ENCODE peak calls at places on chromosomes 7 and 10, in seven cellular contexts. Y is prostate gland; T is cardiac muscle cell; E is ovary; U is CD8-positive, alpha-beta T cell; O is BJ; R is IMR-90. C is an unnamed sample.

GRCh38 chr7:150408393-150409299 is 29.5 kb downstream of the ZNF775 start:
- DNase-seq in Y (no peak), T (no peak), E (no peak), U (no peak), O (no peak), R (no peak), C (no peak)

GRCh38 chr7:78959471-78959870 is 494.0 kb downstream of the MAGI2 start:
- DNase-seq in Y (no peak), T (no peak), E (no peak), U (no peak), O (no peak), R (peak), C (no peak)

GRCh38 chr7:132106491-132106890 is 469.8 kb downstream of the PLXNA4 start:
- DNase-seq in Y (no peak), T (no peak), E (no peak), U (no peak), O (no peak), R (no peak), C (no peak)

GRCh38 chr10:17023386-17024298 is 106.0 kb downstream of the CUBN start:
- DNase-seq in Y (no peak), T (peak), E (no peak), U (peak), O (peak), R (peak), C (no peak)

GRCh38 chr7:137944168-137944567 is 57.7 kb downstream of the CREB3L2 start:
- DNase-seq in Y (peak), T (no peak), E (peak), U (no peak), O (no peak), R (peak), C (no peak)

GRCh38 chr7:150879345-150879744 is 27.0 kb downstream of the AOC1 start:
- DNase-seq in Y (no peak), T (no peak), E (no peak), U (no peak), O (no peak), R (no peak), C (no peak)

GRCh38 chr7:117572826-117573620 is 93.2 kb downstream of the CFTR start:
- DNase-seq in Y (no peak), T (no peak), E (no peak), U (no peak), O (no peak), R (no peak), C (no peak)

GRCh38 chr10:110762109-110762848 is 109.4 kb upstream of the PDCD4 start:
- DNase-seq in Y (no peak), T (no peak), E (no peak), U (no peak), O (no peak), R (no peak), C (no peak)

GRCh38 chr10:31836569-31837406 is 91.8 kb downstream of the ARHGAP12 start:
- DNase-seq in Y (no peak), T (peak), E (no peak), U (no peak), O (no peak), R (peak), C (no peak)

GRCh38 chr7:91181949-91182348 is 82.3 kb upstream of the FZD1 start:
- DNase-seq in Y (no peak), T (no peak), E (no peak), U (no peak), O (no peak), R (peak), C (no peak)

GRCh38 chr10:6383099-6383812 is 180.5 kb downstream of the PFKFB3 start:
- DNase-seq in Y (no peak), T (no peak), E (no peak), U (no peak), O (peak), R (peak), C (no peak)

GRCh38 chr10:117553171-117553814 is 10.7 kb downstream of the EMX2 start:
- DNase-seq in Y (no peak), T (no peak), E (peak), U (no peak), O (no peak), R (no peak), C (no peak)

GRCh38 chr10:32650246-32650655 is 204.3 kb downstream of the CCDC7 start:
- DNase-seq in Y (no peak), T (no peak), E (no peak), U (no peak), O (no peak), R (no peak), C (no peak)

GRCh38 chr10:3195706-3196105 is 23.1 kb upstream of the PITRM1 start:
- DNase-seq in Y (no peak), T (no peak), E (no peak), U (no peak), O (no peak), R (no peak), C (no peak)

GRCh38 chr7:43888983-43889945 is 17.1 kb downstream of the URGCP start:
- DNase-seq in Y (no peak), T (no peak), E (no peak), U (no peak), O (no peak), R (peak), C (no peak)

DNA sequence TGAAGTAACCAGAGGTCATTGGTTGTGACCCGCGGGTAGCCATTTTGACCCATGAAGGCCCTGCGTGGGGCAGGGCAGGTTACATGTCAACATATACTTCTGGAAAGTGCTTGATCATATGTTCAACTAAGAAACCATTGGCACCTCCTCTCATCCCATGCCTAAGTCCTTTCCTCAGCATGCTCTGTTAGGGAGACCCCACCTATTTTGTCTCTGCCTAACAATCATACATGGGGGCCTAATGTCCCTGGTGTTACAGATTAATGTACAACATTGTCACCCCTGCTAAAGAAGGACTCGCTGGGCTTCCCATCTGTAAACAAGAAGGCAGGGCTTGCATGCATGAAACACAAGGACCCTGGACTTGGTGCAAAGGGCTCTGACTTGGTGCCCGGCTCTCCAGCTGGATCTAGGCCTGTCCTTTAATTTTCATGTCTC is 133.7 kb upstream of the TNS3 start:
- DNase-seq in Y (no peak), T (no peak), E (no peak), U (no peak), O (no peak), R (no peak), C (no peak)
- H3K4me3 ChIP-seq in Y (no peak), T (no peak), E (no peak), U (no peak), O (no peak), R (no peak), C (no peak)

DNA sequence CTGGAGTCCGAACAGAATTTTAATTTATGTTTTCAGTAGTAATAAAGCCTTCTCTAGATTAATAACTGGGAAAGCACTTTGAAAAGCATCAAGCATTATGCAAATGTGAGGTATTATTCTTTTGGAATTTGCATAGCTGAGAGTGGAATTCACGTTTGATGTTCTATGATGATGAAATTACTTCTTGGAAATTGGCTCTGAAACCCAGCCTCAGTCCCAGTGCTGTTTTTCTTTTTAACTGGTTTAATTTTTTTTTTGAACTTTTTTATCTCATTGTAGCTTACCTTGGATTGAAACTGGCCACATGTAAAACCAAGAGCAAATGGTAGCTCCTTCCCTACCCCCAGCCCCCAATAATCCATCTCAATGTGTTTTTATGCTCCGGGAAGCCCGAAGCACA is 1.2 kb downstream of the TBXAS1 start:
- DNase-seq in Y (no peak), T (no peak), E (no peak), U (no peak), O (no peak), R (no peak), C (no peak)
- H3K4me3 ChIP-seq in Y (peak), T (no peak), E (no peak), U (no peak), O (no peak), R (no peak), C (no peak)

DNA sequence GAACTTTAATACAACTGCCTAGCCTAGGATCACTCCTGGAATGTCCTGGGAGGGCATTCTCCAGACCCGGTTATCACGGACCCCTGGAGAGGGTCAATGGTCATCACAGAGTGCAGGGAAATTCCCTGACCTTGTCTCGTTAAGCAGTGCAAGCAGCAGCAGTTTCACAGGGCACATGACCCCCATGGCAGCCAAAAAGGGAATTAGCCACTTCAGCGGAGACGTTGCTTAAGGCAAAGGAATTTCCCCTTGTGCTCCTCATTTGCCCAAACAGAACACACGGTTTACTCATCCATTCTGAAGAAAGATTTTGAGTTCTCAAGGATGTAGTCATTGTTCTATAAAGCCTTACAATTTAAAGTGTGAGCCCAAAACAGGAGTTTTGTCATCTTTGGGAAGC is 260.3 kb downstream of the SNX13 start:
- DNase-seq in Y (no peak), T (peak), E (no peak), U (no peak), O (peak), R (peak), C (peak)
- H3K4me3 ChIP-seq in Y (no peak), T (no peak), E (no peak), U (no peak), O (no peak), R (no peak), C (no peak)

GRCh38 chr10:4316166-4316810 is 509.7 kb upstream of the AKR1E2 start:
- DNase-seq in Y (no peak), T (no peak), E (no peak), U (no peak), O (peak), R (peak), C (no peak)
- H3K4me3 ChIP-seq in Y (no peak), T (no peak), E (no peak), U (no peak), O (no peak), R (no peak), C (no peak)

DNA sequence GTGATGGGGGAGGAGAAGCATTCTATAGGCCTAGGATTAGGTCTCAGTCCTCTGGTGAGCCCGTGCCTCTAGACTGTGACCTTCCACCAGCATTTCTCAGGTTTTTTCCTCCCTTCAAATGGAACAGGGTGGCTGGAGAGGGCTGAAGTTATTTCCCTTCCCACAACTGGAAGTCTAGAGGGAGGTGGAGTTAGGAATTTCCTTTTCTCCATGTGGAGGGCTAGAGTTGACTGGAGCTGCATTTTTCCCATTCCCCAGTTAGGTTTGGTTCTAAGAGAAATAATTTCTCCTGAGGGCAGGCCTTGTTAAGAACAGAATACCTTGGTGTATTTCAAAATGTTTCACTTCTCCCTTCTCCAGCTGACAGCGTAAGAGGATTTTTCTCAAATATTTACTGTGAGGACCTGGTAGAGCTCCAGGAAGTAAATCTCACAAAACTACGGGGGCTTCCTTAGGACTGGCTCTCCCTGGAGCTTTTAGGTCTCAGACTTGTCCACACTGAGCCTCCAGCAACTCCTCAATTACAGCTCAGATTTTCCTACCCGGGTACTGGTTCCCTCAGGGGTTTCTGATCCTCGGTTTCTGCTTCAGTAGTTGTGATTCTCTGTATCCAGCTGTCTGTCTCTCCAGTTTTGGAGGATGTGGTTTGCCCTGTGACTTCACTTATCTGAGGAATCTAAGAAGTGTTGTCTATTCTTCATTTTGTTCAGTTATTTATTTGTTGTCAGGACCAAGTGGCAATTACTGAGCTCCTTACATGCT is 6.0 kb upstream of the REEP3 start:
- DNase-seq in Y (no peak), T (peak), E (no peak), U (no peak), O (no peak), R (peak), C (no peak)
- H3K4me3 ChIP-seq in Y (no peak), T (no peak), E (no peak), U (no peak), O (no peak), R (no peak), C (no peak)

GRCh38 chr10:72487521-72487920 is 132.8 kb upstream of the DNAJB12 start:
- DNase-seq in Y (no peak), T (no peak), E (no peak), U (no peak), O (no peak), R (no peak), C (no peak)
- H3K4me3 ChIP-seq in Y (no peak), T (no peak), E (no peak), U (no peak), O (no peak), R (no peak), C (no peak)

GRCh38 chr10:119453313-119453712 is 89.2 kb downstream of the RGS10 start:
- DNase-seq in Y (no peak), T (no peak), E (no peak), U (no peak), O (no peak), R (no peak), C (no peak)
- H3K4me3 ChIP-seq in Y (no peak), T (no peak), E (no peak), U (no peak), O (no peak), R (no peak), C (no peak)

DNA sequence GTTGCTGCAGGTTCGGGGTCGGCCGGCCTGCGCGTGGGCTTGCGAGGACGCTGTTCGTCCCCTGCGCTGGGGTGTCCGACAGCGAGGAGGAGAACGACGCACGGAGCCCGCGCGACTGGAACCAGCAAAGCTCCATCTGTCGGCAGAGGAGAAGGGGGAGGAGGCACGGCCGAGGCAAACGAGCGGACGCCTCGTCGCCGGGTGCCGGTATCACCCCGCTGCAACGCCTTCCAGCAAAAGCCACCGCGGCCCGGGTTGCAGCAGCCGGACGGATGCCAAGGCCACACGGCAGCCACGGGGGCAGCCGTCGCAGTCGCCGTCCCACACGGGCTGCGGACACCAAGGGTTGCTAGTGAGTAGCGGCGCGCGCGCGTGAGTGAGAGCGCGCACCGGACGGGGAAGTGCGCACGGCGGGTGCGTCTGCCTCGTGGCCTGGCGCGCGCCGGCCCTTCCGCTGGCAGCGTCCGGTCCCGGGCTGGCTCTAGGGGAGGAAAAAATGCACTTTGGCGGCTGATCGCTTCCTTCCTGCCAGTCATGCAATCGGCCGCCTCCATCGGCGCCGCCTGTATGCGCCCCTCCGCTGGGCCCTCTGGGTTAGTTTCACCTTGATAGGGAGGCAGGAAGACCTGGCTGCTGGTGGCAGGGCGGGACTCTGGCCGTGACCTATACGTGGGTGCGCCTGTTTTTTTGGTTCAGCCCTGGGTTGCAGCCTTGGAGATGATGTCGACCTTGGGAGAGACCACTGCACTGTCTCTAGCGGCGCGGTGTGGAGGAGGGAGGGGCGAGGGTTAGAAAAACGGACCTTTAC is 446 bp downstream of the STAMBPL1 start:
- DNase-seq in Y (peak), T (peak), E (peak), U (peak), O (no peak), R (peak), C (peak)
- H3K4me3 ChIP-seq in Y (peak), T (peak), E (peak), U (peak), O (peak), R (peak), C (peak)

GRCh38 chr7:148735967-148736366 is 37.3 kb downstream of the CUL1 start:
- DNase-seq in Y (no peak), T (no peak), E (no peak), U (no peak), O (no peak), R (no peak), C (no peak)

GRCh38 chr7:148733496-148733895 is 34.8 kb downstream of the CUL1 start:
- DNase-seq in Y (no peak), T (no peak), E (no peak), U (no peak), O (no peak), R (no peak), C (no peak)

GRCh38 chr7:148729984-148730733 is 31.5 kb downstream of the CUL1 start:
- DNase-seq in Y (no peak), T (no peak), E (no peak), U (no peak), O (no peak), R (peak), C (no peak)

GRCh38 chr7:148735141-148735540 is 36.4 kb downstream of the CUL1 start:
- DNase-seq in Y (no peak), T (no peak), E (no peak), U (no peak), O (no peak), R (no peak), C (no peak)

GRCh38 chr7:148732862-148733261 is 34.2 kb downstream of the CUL1 start:
- DNase-seq in Y (no peak), T (no peak), E (no peak), U (no peak), O (no peak), R (no peak), C (no peak)
- H3K4me3 ChIP-seq in Y (no peak), T (no peak), E (no peak), U (no peak), O (no peak), R (no peak), C (no peak)

GRCh38 chr7:1175597-1175966 is 15.6 kb upstream of the ZFAND2A start:
- DNase-seq in Y (no peak), T (no peak), E (no peak), U (no peak), O (no peak), R (no peak), C (no peak)
- H3K4me3 ChIP-seq in Y (no peak), T (no peak), E (no peak), U (no peak), O (no peak), R (no peak), C (peak)